ENCODE peak calls at places on chromosomes 4 and X, in ten cellular contexts. One of them, this sample, is unnamed.
A peak's percentile ranks its signal among the peaks of the same experiment; 100 is the strongest.

GRCh38 chr4:15198070-15198727 is 195.9 kb downstream of the CPEB2 start:
- DNase-seq in H1: peak; percentile 49
- DNase-seq in AG04450: no peak
- DNase-seq in HFF-Myc: no peak
- DNase-seq in osteocyte: no peak
- DNase-seq in pancreas: no peak
- DNase-seq in GM13976: no peak
- DNase-seq in glutamatergic neuron: peak; percentile 12
- DNase-seq in ascending aorta: no peak
- DNase-seq in GM12864: no peak
- DNase-seq in this sample: no peak

GRCh38 chr4:156422576-156422975 is 468.9 kb upstream of the CTSO start:
- DNase-seq in H1: no peak
- DNase-seq in AG04450: no peak
- DNase-seq in HFF-Myc: no peak
- DNase-seq in osteocyte: no peak
- DNase-seq in pancreas: no peak
- DNase-seq in GM13976: no peak
- DNase-seq in glutamatergic neuron: no peak
- DNase-seq in ascending aorta: no peak
- DNase-seq in GM12864: no peak
- DNase-seq in this sample: no peak

GRCh38 chr4:175509320-175509719 is 302.7 kb downstream of the GPM6A start:
- DNase-seq in H1: no peak
- DNase-seq in AG04450: no peak
- DNase-seq in HFF-Myc: no peak
- DNase-seq in osteocyte: no peak
- DNase-seq in pancreas: no peak
- DNase-seq in GM13976: no peak
- DNase-seq in glutamatergic neuron: no peak
- DNase-seq in ascending aorta: no peak
- DNase-seq in GM12864: no peak
- DNase-seq in this sample: no peak

GRCh38 chr4:28921886-28922285 is 1798.3 kb upstream of the PCDH7 start:
- DNase-seq in H1: no peak
- DNase-seq in AG04450: no peak
- DNase-seq in HFF-Myc: no peak
- DNase-seq in osteocyte: no peak
- DNase-seq in pancreas: no peak
- DNase-seq in GM13976: no peak
- DNase-seq in glutamatergic neuron: no peak
- DNase-seq in ascending aorta: no peak
- DNase-seq in GM12864: no peak
- DNase-seq in this sample: no peak

GRCh38 chr4:85823295-85823694 is 348.3 kb downstream of the ARHGAP24 start:
- DNase-seq in H1: no peak
- DNase-seq in AG04450: no peak
- DNase-seq in HFF-Myc: no peak
- DNase-seq in osteocyte: no peak
- DNase-seq in pancreas: no peak
- DNase-seq in GM13976: no peak
- DNase-seq in glutamatergic neuron: peak; percentile 29
- DNase-seq in ascending aorta: no peak
- DNase-seq in GM12864: no peak
- DNase-seq in this sample: no peak

GRCh38 chr4:164012396-164013027 is 518.0 kb downstream of the TMA16 start:
- DNase-seq in H1: peak; percentile 56
- DNase-seq in AG04450: no peak
- DNase-seq in HFF-Myc: no peak
- DNase-seq in osteocyte: no peak
- DNase-seq in pancreas: no peak
- DNase-seq in GM13976: peak; percentile 3
- DNase-seq in glutamatergic neuron: peak; percentile 70
- DNase-seq in ascending aorta: no peak
- DNase-seq in GM12864: no peak
- DNase-seq in this sample: peak; percentile 50

GRCh38 chr4:82044141-82044993 is 329.4 kb downstream of the HNRNPD start:
- DNase-seq in H1: peak; percentile 84
- DNase-seq in AG04450: no peak
- DNase-seq in HFF-Myc: no peak
- DNase-seq in osteocyte: no peak
- DNase-seq in pancreas: peak; percentile 76
- DNase-seq in GM13976: peak; percentile 20
- DNase-seq in glutamatergic neuron: peak; percentile 78
- DNase-seq in ascending aorta: no peak
- DNase-seq in GM12864: no peak
- DNase-seq in this sample: peak; percentile 64

GRCh38 chr4:121656269-121656641 is 40.5 kb downstream of the ANXA5 start:
- DNase-seq in H1: no peak
- DNase-seq in AG04450: peak; percentile 37
- DNase-seq in HFF-Myc: peak; percentile 46
- DNase-seq in osteocyte: no peak
- DNase-seq in pancreas: no peak
- DNase-seq in GM13976: peak; percentile 17
- DNase-seq in glutamatergic neuron: peak; percentile 62
- DNase-seq in ascending aorta: no peak
- DNase-seq in GM12864: peak; percentile 49
- DNase-seq in this sample: peak; percentile 21

GRCh38 chr4:60724623-60725022 is 475.5 kb upstream of the ADGRL3 start:
- DNase-seq in H1: no peak
- DNase-seq in AG04450: peak; percentile 76
- DNase-seq in HFF-Myc: peak; percentile 32
- DNase-seq in osteocyte: no peak
- DNase-seq in pancreas: no peak
- DNase-seq in GM13976: no peak
- DNase-seq in glutamatergic neuron: no peak
- DNase-seq in ascending aorta: no peak
- DNase-seq in GM12864: no peak
- DNase-seq in this sample: no peak

GRCh38 chrX:71098951-71099506 is 3.4 kb downstream of the FOXO4 start:
- DNase-seq in H1: no peak
- DNase-seq in AG04450: no peak
- DNase-seq in HFF-Myc: no peak
- DNase-seq in osteocyte: no peak
- DNase-seq in pancreas: no peak
- DNase-seq in GM13976: no peak
- DNase-seq in glutamatergic neuron: no peak
- DNase-seq in ascending aorta: no peak
- DNase-seq in GM12864: no peak
- DNase-seq in this sample: no peak

GRCh38 chrX:112946227-112946626 is 105.6 kb upstream of the AMOT start:
- DNase-seq in H1: no peak
- DNase-seq in AG04450: no peak
- DNase-seq in HFF-Myc: no peak
- DNase-seq in osteocyte: no peak
- DNase-seq in pancreas: no peak
- DNase-seq in GM13976: no peak
- DNase-seq in glutamatergic neuron: no peak
- DNase-seq in ascending aorta: no peak
- DNase-seq in GM12864: no peak
- DNase-seq in this sample: no peak

GRCh38 chr4:8098506-8098905 is 60.1 kb downstream of the ABLIM2 start:
- DNase-seq in H1: no peak
- DNase-seq in AG04450: no peak
- DNase-seq in HFF-Myc: no peak
- DNase-seq in osteocyte: no peak
- DNase-seq in pancreas: no peak
- DNase-seq in GM13976: no peak
- DNase-seq in glutamatergic neuron: no peak
- DNase-seq in ascending aorta: no peak
- DNase-seq in GM12864: no peak
- DNase-seq in this sample: no peak

GRCh38 chrX:20252392-20253231 is 14.1 kb downstream of the RPS6KA3 start:
- DNase-seq in H1: peak; percentile 82
- DNase-seq in AG04450: no peak
- DNase-seq in HFF-Myc: no peak
- DNase-seq in osteocyte: no peak
- DNase-seq in pancreas: peak; percentile 37
- DNase-seq in GM13976: peak; percentile 15
- DNase-seq in glutamatergic neuron: peak; percentile 70
- DNase-seq in ascending aorta: no peak
- DNase-seq in GM12864: no peak
- DNase-seq in this sample: peak; percentile 37

GRCh38 chr4:40550900-40551546 is 78.6 kb downstream of the RBM47 start:
- DNase-seq in H1: no peak
- DNase-seq in AG04450: no peak
- DNase-seq in HFF-Myc: no peak
- DNase-seq in osteocyte: no peak
- DNase-seq in pancreas: peak; percentile 44
- DNase-seq in GM13976: peak; percentile 62
- DNase-seq in glutamatergic neuron: no peak
- DNase-seq in ascending aorta: no peak
- DNase-seq in GM12864: peak; percentile 71
- DNase-seq in this sample: no peak

GRCh38 chrX:110852180-110852579 is 56.6 kb upstream of the CHRDL1 start:
- DNase-seq in H1: no peak
- DNase-seq in AG04450: no peak
- DNase-seq in HFF-Myc: no peak
- DNase-seq in osteocyte: no peak
- DNase-seq in pancreas: no peak
- DNase-seq in GM13976: peak; percentile 33
- DNase-seq in glutamatergic neuron: no peak
- DNase-seq in ascending aorta: no peak
- DNase-seq in GM12864: no peak
- DNase-seq in this sample: peak; percentile 30

DNA sequence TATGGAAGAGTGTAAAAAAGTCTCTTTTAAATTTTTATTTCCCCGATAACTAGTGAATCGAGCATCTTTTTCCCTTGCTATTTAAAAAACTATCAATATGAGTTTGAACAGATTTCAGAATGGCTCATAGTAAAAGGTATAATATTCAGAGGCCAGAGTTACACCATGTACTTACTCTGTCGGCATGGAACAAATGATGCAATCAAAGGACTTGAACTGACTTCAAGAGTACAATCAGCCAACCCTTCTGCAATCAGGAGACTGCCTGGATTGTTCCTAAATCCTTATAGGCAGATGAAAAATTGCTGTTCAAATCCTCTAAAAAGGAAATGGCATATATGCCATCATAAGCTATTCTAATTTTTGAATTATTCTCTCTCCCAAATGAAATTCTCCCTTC is 273.3 kb downstream of the SH2D1A start:
- DNase-seq in H1: no peak
- DNase-seq in AG04450: no peak
- DNase-seq in HFF-Myc: no peak
- DNase-seq in osteocyte: no peak
- DNase-seq in pancreas: no peak
- DNase-seq in GM13976: no peak
- DNase-seq in glutamatergic neuron: no peak
- DNase-seq in ascending aorta: no peak
- DNase-seq in GM12864: no peak
- DNase-seq in this sample: no peak
- TF ChIP-seq CTCF in H1: no peak
- TF ChIP-seq CTCF in AG04450: no peak
- TF ChIP-seq CTCF in HFF-Myc: no peak
- TF ChIP-seq CTCF in osteocyte: no peak
- TF ChIP-seq CTCF in pancreas: no peak
- TF ChIP-seq CTCF in GM13976: no peak
- TF ChIP-seq CTCF in glutamatergic neuron: no peak
- TF ChIP-seq CTCF in ascending aorta: no peak
- TF ChIP-seq CTCF in GM12864: no peak
- TF ChIP-seq CTCF in this sample: no peak

GRCh38 chrX:50081282-50081955 is 119.4 kb downstream of the AKAP4 start:
- DNase-seq in H1: peak; percentile 43
- DNase-seq in AG04450: no peak
- DNase-seq in HFF-Myc: no peak
- DNase-seq in osteocyte: no peak
- DNase-seq in pancreas: no peak
- DNase-seq in GM13976: no peak
- DNase-seq in glutamatergic neuron: peak; percentile 36
- DNase-seq in ascending aorta: no peak
- DNase-seq in GM12864: no peak
- DNase-seq in this sample: no peak
- TF ChIP-seq CTCF in H1: peak; percentile 66
- TF ChIP-seq CTCF in AG04450: peak; percentile 30
- TF ChIP-seq CTCF in HFF-Myc: peak; percentile 43
- TF ChIP-seq CTCF in osteocyte: peak; percentile 40
- TF ChIP-seq CTCF in pancreas: no peak
- TF ChIP-seq CTCF in GM13976: peak; percentile 68
- TF ChIP-seq CTCF in glutamatergic neuron: no peak
- TF ChIP-seq CTCF in ascending aorta: no peak
- TF ChIP-seq CTCF in GM12864: peak; percentile 25
- TF ChIP-seq CTCF in this sample: peak; percentile 44

GRCh38 chrX:129754266-129755024 is 15.7 kb downstream of the XPNPEP2 start:
- DNase-seq in H1: peak; percentile 81
- DNase-seq in AG04450: no peak
- DNase-seq in HFF-Myc: no peak
- DNase-seq in osteocyte: no peak
- DNase-seq in pancreas: no peak
- DNase-seq in GM13976: no peak
- DNase-seq in glutamatergic neuron: no peak
- DNase-seq in ascending aorta: no peak
- DNase-seq in GM12864: no peak
- DNase-seq in this sample: no peak
- TF ChIP-seq CTCF in H1: no peak
- TF ChIP-seq CTCF in AG04450: peak; percentile 28
- TF ChIP-seq CTCF in HFF-Myc: peak; percentile 43
- TF ChIP-seq CTCF in osteocyte: peak; percentile 12
- TF ChIP-seq CTCF in pancreas: no peak
- TF ChIP-seq CTCF in GM13976: peak; percentile 26
- TF ChIP-seq CTCF in glutamatergic neuron: no peak
- TF ChIP-seq CTCF in ascending aorta: no peak
- TF ChIP-seq CTCF in GM12864: peak; percentile 64
- TF ChIP-seq CTCF in this sample: peak; percentile 21

GRCh38 chrX:63686878-63687714 is 97.9 kb downstream of the ARHGEF9 start:
- DNase-seq in H1: peak; percentile 43
- DNase-seq in AG04450: peak; percentile 4
- DNase-seq in HFF-Myc: peak; percentile 25
- DNase-seq in osteocyte: no peak
- DNase-seq in pancreas: no peak
- DNase-seq in GM13976: peak; percentile 24
- DNase-seq in glutamatergic neuron: no peak
- DNase-seq in ascending aorta: no peak
- DNase-seq in GM12864: peak; percentile 5
- DNase-seq in this sample: no peak
- TF ChIP-seq CTCF in H1: no peak
- TF ChIP-seq CTCF in AG04450: peak; percentile 71
- TF ChIP-seq CTCF in HFF-Myc: peak; percentile 66
- TF ChIP-seq CTCF in osteocyte: peak; percentile 66
- TF ChIP-seq CTCF in pancreas: peak; percentile 33
- TF ChIP-seq CTCF in GM13976: peak; percentile 47
- TF ChIP-seq CTCF in glutamatergic neuron: peak; percentile 34
- TF ChIP-seq CTCF in ascending aorta: peak; percentile 28
- TF ChIP-seq CTCF in GM12864: peak; percentile 57
- TF ChIP-seq CTCF in this sample: peak; percentile 74

GRCh38 chrX:7586126-7586525 is 256.8 kb upstream of the VCX start:
- DNase-seq in H1: no peak
- DNase-seq in AG04450: no peak
- DNase-seq in HFF-Myc: peak; percentile 1
- DNase-seq in osteocyte: no peak
- DNase-seq in pancreas: no peak
- DNase-seq in GM13976: peak; percentile 26
- DNase-seq in glutamatergic neuron: no peak
- DNase-seq in ascending aorta: no peak
- DNase-seq in GM12864: no peak
- DNase-seq in this sample: no peak
- TF ChIP-seq CTCF in H1: no peak
- TF ChIP-seq CTCF in AG04450: peak; percentile 40
- TF ChIP-seq CTCF in HFF-Myc: peak; percentile 18
- TF ChIP-seq CTCF in osteocyte: peak; percentile 76
- TF ChIP-seq CTCF in pancreas: no peak
- TF ChIP-seq CTCF in GM13976: peak; percentile 13
- TF ChIP-seq CTCF in glutamatergic neuron: peak; percentile 21
- TF ChIP-seq CTCF in ascending aorta: no peak
- TF ChIP-seq CTCF in GM12864: peak; percentile 45
- TF ChIP-seq CTCF in this sample: peak; percentile 78